ENCODE peak calls at places on chromosomes 5 and 9, in five cellular contexts. Z, N, V, U and F are unnamed samples.

GRCh38 chr9:107838766-107839165 is 349.2 kb upstream of the KLF4 start:
- DNase-seq in U (no peak), N (no peak), Z (no peak), V (no peak), F (no peak)

GRCh38 chr5:1723476-1723875 is 76.2 kb downstream of the MRPL36 start:
- DNase-seq in Z (no peak), N (no peak), U (no peak), V (no peak), F (no peak)

GRCh38 chr5:174828786-174829510 is 104.6 kb downstream of the MSX2 start:
- DNase-seq in N (no peak), Z (peak; percentile 80), V (no peak), U (no peak), F (no peak)

GRCh38 chr9:4086119-4087088 is 213.5 kb downstream of the GLIS3 start:
- DNase-seq in Z (no peak), U (no peak), V (no peak), N (no peak), F (no peak)

GRCh38 chr9:7293091-7293490 is 506.5 kb downstream of the DMAC1 start:
- DNase-seq in N (no peak), U (no peak), Z (no peak), V (no peak), F (no peak)

GRCh38 chr9:20989923-20990341 is 41.5 kb downstream of the HACD4 start:
- DNase-seq in V (no peak), Z (no peak), U (no peak), N (no peak), F (no peak)

GRCh38 chr5:12661617-12662370 is 757.5 kb upstream of the CTNND2 start:
- DNase-seq in N (no peak), V (no peak), U (no peak), Z (no peak), F (no peak)

GRCh38 chr9:36543916-36544315 is 28.8 kb upstream of the MELK start:
- DNase-seq in U (peak; percentile 18), N (no peak), V (no peak), Z (peak; percentile 63), F (no peak)

GRCh38 chr5:16418471-16418922 is 47.1 kb downstream of the ZNF622 start:
- DNase-seq in U (no peak), V (no peak), N (peak; percentile 50), Z (no peak), F (no peak)

GRCh38 chr5:44360919-44361625 is 28.1 kb downstream of the FGF10 start:
- DNase-seq in Z (no peak), U (no peak), N (no peak), V (no peak), F (no peak)

GRCh38 chr5:77816686-77817085 is 40.5 kb upstream of the TBCA start:
- DNase-seq in V (no peak), Z (no peak), N (no peak), U (no peak), F (peak; percentile 37)

GRCh38 chr5:143527808-143528207 is 124.3 kb upstream of the NR3C1 start:
- DNase-seq in U (no peak), Z (peak; percentile 58), N (no peak), V (no peak), F (no peak)

GRCh38 chr9:113753398-113754119 is 122.5 kb upstream of the ZNF618 start:
- DNase-seq in N (no peak), V (no peak), Z (no peak), U (no peak), F (no peak)

GRCh38 chr5:79263-79662 is 12.7 kb upstream of the PLEKHG4B start:
- DNase-seq in Z (no peak), U (no peak), V (no peak), N (no peak), F (no peak)

DNA sequence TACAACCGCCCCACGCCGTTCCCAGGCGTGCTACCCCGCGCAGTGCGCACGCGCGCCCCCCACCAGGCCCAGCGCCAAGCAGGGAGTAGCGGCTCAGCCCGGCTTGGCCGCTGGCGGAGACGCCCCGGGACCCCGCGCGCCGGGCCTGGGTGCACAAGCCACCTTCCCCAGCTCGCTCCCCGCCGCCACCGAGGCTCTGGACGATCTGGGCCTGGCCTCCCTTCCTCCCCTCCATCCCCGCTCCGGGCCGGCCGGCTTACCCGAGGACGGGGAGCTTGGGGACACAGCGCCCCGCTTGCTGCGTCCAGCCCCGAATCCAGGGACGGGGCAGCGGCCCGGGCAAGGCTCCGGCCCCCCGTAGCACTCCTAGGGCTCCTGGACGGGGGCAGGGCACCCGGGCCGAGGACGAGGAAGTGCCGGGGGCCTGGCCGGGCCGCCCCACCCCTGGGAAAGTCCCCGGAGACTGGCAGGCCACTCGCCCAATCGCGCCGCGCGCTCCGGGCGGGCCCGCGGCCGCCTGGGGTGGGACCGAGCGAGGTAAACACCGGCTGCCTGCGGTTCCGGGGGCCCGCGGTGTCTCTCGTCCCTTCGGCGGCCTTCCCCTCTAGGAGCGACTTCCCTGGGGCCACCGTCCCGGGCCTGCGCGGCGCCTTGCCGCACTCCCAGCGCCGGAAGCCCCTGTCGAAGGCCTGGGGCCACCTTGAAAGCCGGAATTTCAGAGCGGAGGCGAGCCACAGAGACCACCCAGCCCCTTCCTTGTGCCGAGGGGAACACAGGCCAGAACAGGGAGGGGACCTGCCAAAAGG is at the start of gene TNIP1:
- DNase-seq in N (peak; percentile 87), V (peak; percentile 58), Z (peak; percentile 91), U (peak; percentile 94), F (peak; percentile 78)
- H2AFZ ChIP-seq in N (peak within 1 kb of the TSS; percentile 83), V (peak within 1 kb of the TSS; percentile 76), Z (peak within 1 kb of the TSS; percentile 71), U (peak within 1 kb of the TSS; percentile 61), F (peak within 1 kb of the TSS; percentile 65)

GRCh38 chr9:136017813-136018190 is 56.6 kb upstream of the UBAC1 start:
- DNase-seq in N (no peak), V (no peak), Z (no peak), U (no peak), F (no peak)
- TF ChIP-seq EZH2 in N (no peak), V (no peak), Z (no peak), U (no peak), F (no peak)

DNA sequence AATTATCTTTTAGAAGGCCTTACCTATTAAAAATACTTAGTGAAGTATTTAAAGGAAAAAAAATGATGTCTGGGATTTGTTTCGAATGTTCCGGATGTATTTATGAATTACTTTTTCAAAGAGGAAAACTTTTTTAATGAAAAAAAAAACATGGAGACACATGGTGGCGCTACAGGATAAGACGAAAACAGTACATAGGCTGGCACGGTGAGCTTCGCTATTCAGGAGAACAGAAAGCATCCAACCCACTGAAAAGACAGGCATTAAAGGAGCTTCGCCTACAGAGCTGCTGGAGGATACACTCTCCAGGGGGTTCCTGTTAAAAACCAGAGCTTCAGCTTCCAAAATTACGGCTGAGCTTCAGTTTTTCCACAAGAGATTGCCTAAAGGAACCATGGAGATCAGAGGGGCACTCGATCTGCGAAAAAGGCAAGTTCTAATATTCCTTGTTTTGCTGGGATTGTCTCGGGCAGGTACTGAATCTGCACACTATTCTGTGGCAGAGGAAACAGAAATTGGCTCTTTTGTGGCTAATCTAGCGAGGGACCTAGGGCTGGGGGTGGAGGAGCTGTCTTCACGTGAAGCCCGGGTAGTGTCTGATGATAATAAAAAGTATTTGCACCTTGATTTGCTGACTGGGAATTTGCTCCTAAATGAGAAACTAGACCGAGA is at the start of gene PCDHB14:
- DNase-seq in V (peak; percentile 38), Z (peak; percentile 70), U (peak; percentile 21), N (peak; percentile 85), F (peak; percentile 9)
- H2AFZ ChIP-seq in V (no peak within 1 kb of the TSS), Z (peak within 1 kb of the TSS; percentile 75), U (no peak within 1 kb of the TSS), N (peak within 1 kb of the TSS; percentile 77), F (peak within 1 kb of the TSS; percentile 79)

GRCh38 chr9:126625329-126626116 is 11.8 kb downstream of the LMX1B start:
- DNase-seq in Z (no peak), U (no peak), N (peak; percentile 88), V (no peak), F (no peak)
- TF ChIP-seq EZH2 in Z (no peak), U (no peak), N (peak; percentile 76), V (no peak), F (no peak)

DNA sequence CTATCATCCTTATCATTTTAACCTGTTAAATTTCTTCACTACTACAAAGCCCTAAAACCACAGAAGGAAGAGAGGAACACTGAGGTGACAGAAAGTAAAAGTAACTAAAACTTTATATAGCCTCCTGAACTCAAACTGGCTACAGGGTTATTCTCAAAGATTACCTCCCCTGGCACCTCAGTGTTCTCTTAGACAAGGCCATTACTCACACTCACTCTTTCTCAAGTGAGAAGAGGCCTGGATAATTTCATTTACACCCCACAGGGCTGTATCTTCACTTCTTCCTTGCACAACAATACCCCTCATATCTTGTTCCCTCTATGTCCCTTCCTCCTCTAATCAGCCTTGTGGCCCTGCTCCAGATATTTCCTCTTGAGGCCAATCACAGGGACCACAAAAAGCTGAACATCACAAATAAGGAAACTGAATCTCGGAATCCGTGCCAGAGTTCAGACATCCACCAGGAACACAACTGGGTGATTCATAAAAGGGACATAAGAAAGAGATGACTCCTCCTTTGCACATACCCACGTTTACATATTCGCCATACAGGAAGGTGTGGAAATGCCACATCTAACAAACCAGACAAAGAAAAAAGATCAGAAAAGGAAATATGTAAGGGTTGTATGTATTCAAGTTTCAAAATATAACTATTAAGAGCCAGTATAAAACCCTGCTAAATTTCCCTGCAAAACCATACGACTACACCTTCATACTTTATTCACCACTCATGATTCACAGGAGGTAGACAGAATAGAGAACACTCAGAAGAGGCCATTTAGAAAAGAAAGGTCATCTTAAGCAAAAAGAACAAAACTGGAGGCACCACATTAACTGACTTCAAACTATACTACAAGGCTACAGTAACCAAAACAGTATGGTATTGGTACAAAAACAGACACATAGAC is 1.7 kb upstream of the KLHL3 start:
- DNase-seq in V (no peak), N (no peak), Z (peak; percentile 54), U (no peak), F (peak; percentile 94)
- H2AFZ ChIP-seq in V (no peak overlapping the region), N (no peak overlapping the region), Z (peak overlapping the region; percentile 13), U (no peak overlapping the region), F (no peak overlapping the region)

GRCh38 chr9:34628656-34629491 is at the start of gene ARID3C:
- DNase-seq in U (peak; percentile 74), V (no peak), N (peak; percentile 80), Z (peak; percentile 72), F (no peak)
- TF ChIP-seq EZH2 in U (peak; percentile 47), V (no peak), N (peak; percentile 48), Z (peak; percentile 93), F (no peak)

DNA sequence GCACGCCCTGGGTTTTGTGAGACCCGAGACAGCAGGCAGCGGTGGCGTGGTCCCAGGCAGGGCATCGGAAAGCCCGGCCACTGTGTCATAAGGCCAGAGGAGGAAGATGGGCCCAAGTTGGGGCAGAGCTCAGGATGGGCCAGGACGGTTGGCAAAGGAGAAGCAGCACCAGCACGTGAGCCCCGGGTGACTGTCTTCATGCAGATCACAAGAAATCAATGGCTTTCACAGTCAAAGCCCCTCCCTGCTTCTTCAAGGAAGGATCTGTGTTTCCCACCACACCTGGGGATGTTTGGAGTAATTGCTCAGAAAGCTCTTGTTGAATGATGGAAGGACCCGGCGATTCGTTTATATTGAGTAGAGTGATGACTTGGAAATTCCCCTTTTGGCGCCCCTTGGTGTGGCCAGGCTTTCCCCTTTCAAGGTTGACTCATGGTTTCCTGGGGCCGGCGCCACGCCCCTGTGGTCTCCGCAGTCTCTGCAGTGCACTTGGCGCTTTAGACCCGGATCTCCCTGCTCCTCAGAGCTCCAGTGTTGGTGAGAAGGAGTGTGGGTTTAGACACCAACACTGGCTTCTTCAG is 52.1 kb downstream of the IL31RA start:
- DNase-seq in N (no peak), U (no peak), V (no peak), Z (no peak), F (no peak)
- H2AFZ ChIP-seq in N (no peak overlapping the region), U (no peak overlapping the region), V (no peak overlapping the region), Z (no peak overlapping the region), F (no peak overlapping the region)